ENCODE peak calls at places on chromosomes 5 and 9, in nine cellular contexts. I is tibial nerve, D is psoas muscle, N is testis, Z is fibroblast of lung, U is colonic mucosa, L is uterus, C is aorta, O is pancreas. B is an unnamed sample. For H3K36me3 and H3K27me3, the result is how much of the 10 kb centered on the place peaks cover.

GRCh38 chr5:172887735-172888134 is 53.7 kb downstream of the ERGIC1 start:
- DNase-seq in I (no peak), D (no peak), N (peak), Z (peak), U (no peak), L (peak), C (peak), O (no peak), B (no peak)

GRCh38 chr9:76401580-76402354 is 7.5 kb upstream of the RFK start:
- DNase-seq in I (no peak), D (no peak), N (no peak), Z (no peak), U (peak), L (no peak), C (no peak), O (no peak), B (no peak)

GRCh38 chr5:141511771-141512325 is 23.0 kb downstream of the PCDHGC5 start:
- DNase-seq in I (no peak), D (no peak), N (no peak), Z (no peak), U (no peak), L (no peak), C (no peak), O (no peak), B (no peak)

GRCh38 chr5:14914193-14914592 is 42.6 kb upstream of the ANKH start:
- DNase-seq in I (no peak), D (no peak), N (peak), Z (no peak), U (no peak), L (no peak), C (no peak), O (no peak), B (no peak)

GRCh38 chr5:59287361-59287760 is 606.2 kb downstream of the PDE4D start:
- DNase-seq in I (no peak), D (no peak), N (no peak), Z (no peak), U (peak), L (no peak), C (no peak), O (no peak), B (no peak)

GRCh38 chr9:129853614-129854013 is 18.4 kb downstream of the USP20 start:
- DNase-seq in I (no peak), D (no peak), N (no peak), Z (no peak), U (no peak), L (no peak), C (no peak), O (no peak), B (no peak)

GRCh38 chr9:125460883-125461475 is 199.4 kb downstream of the GAPVD1 start:
- DNase-seq in I (no peak), D (no peak), N (no peak), Z (peak), U (no peak), L (peak), C (no peak), O (no peak), B (no peak)

GRCh38 chr5:149724130-149724850 is 5.8 kb upstream of the PPARGC1B start:
- DNase-seq in I (no peak), D (no peak), N (no peak), Z (no peak), U (no peak), L (no peak), C (no peak), O (no peak), B (no peak)

GRCh38 chr9:13971910-13972655 is 341.9 kb downstream of the NFIB start:
- DNase-seq in I (no peak), D (no peak), N (no peak), Z (peak), U (no peak), L (no peak), C (no peak), O (no peak), B (no peak)

GRCh38 chr5:170235881-170236864 is 3.4 kb downstream of the C5orf58 start:
- DNase-seq in I (no peak), D (no peak), N (no peak), Z (no peak), U (no peak), L (no peak), C (no peak), O (no peak), B (no peak)

GRCh38 chr9:94167055-94167346 is 82.7 kb downstream of the PTPDC1 start:
- DNase-seq in I (no peak), D (no peak), N (no peak), Z (no peak), U (no peak), L (no peak), C (no peak), O (no peak), B (no peak)

GRCh38 chr5:159049844-159050318 is 49.8 kb downstream of the EBF1 start:
- DNase-seq in I (no peak), D (no peak), N (peak), Z (no peak), U (no peak), L (no peak), C (no peak), O (no peak), B (no peak)

GRCh38 chr5:157076558-157076957 is 17.6 kb upstream of the HAVCR1 start:
- DNase-seq in I (no peak), D (no peak), N (peak), Z (peak), U (no peak), L (no peak), C (no peak), O (no peak), B (no peak)

GRCh38 chr5:73157399-73158303 is 15.3 kb upstream of the TMEM174 start:
- DNase-seq in I (no peak), D (no peak), N (no peak), Z (no peak), U (no peak), L (no peak), C (no peak), O (no peak), B (no peak)

GRCh38 chr5:96651948-96652753 is 10.0 kb upstream of the CAST start:
- DNase-seq in I (no peak), D (no peak), N (no peak), Z (no peak), U (no peak), L (no peak), C (no peak), O (no peak), B (peak)

GRCh38 chr5:139141841-139142240 is 56.3 kb downstream of the SIL1 start:
- DNase-seq in I (no peak), D (peak), N (peak), Z (peak), U (peak), L (peak), C (peak), O (peak), B (no peak)

GRCh38 chr5:168946363-168946762 is 354.6 kb downstream of the SLIT3 start:
- DNase-seq in I (no peak), D (no peak), N (no peak), Z (no peak), U (no peak), L (no peak), C (no peak), O (no peak), B (peak)

GRCh38 chr5:91229031-91229623 is 154.0 kb downstream of the ARRDC3 start:
- DNase-seq in I (no peak), D (no peak), N (no peak), Z (no peak), U (no peak), L (no peak), C (no peak), O (no peak), B (no peak)

DNA sequence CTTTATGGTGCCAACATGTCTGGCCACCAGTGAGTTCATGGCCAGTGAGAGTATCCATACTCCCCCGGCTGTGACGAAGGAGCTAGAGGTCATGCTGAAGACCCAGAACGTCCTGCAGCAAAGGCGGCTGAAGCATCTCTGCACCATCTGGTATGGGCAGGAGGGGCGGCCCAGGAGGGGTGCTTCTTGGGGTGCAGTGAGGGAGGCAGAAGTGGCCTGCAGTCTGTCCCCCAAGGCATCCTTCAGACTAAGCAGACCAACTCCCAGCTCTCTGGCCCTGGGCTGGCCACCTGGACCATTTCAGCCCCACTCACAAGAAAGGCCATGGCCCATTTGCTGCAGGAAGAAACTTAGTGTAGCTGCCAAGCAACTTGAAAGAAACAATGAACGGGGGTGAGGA is 11.0 kb downstream of the CCDC180 start:
- DNase-seq in I (no peak), D (no peak), N (no peak), Z (no peak), U (no peak), L (no peak), C (no peak), O (no peak), B (peak)
- H3K36me3 ChIP-seq in I (under half), D (under half), N (under half), Z (under half), U (under half), L (under half), C (under half), O (under half), B (under half)

DNA sequence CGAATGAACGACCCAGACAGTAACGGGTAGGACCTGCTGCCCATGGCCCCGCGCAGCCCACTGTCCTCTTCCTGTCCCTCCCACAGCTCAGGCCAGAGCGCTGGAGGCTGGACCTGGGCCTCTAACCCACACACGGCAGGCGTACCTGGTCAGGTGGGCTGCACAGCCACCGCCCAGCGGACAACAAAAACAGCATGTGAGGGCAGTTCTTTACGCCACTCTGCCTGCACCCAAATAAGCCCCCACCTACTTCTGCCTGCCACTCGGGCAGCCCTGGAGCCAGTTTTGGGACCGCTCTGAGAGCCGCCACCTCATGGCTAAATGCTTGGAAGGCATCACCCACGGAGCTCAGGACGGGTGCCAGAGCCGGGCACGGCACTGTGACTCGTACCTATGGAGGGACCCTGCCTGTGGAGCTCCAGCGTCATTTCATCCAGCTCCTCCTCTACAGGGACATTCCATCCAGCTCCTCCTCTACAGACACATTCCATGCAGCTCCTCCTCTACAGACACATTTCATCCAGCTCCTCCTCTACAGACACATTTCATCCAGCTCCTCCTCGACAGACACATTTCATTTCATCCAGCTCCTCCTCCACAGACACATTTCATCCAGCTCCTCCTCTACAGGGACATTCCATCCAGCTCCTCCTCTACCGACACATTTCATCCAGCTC is 18.9 kb downstream of the CLPTM1L start:
- DNase-seq in I (no peak), D (no peak), N (peak), Z (no peak), U (no peak), L (no peak), C (peak), O (no peak), B (no peak)
- H3K4me3 ChIP-seq in I (no peak), D (no peak), N (no peak), Z (no peak), U (no peak), L (no peak), C (no peak), O (no peak), B (no peak)

DNA sequence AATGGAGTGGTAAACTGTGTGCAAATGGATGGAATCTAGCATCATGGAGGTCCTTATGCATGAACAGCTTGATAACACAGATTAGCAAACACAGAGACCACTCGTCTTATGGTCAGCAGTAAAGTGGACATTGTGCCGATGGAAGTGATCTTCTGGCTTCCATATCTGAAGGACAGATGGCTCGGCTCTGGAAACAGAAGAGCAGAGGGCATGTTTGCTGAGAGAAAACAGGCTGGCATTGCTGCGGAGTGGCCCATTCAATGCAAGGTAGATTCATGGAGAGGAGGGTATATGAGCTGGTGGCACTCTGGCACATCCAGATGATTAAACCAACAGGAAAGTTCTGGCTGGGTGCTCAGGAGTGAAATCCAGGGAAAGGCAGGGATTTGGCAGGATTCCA is 513.2 kb downstream of the DIRAS2 start:
- DNase-seq in I (no peak), D (no peak), N (no peak), Z (no peak), U (no peak), L (no peak), C (no peak), O (no peak), B (no peak)
- H3K27me3 ChIP-seq in I (under half), D (under half), N (under half), Z (under half), U (under half), L (under half), C (under half), O (under half), B (under half)

GRCh38 chr9:5825896-5826622 is 6.9 kb downstream of the ERMP1 start:
- DNase-seq in I (no peak), D (no peak), N (no peak), Z (no peak), U (no peak), L (no peak), C (no peak), O (no peak), B (no peak)
- H3K36me3 ChIP-seq in I (under half), D (half or more), N (under half), Z (under half), U (under half), L (under half), C (under half), O (under half), B (under half)

GRCh38 chr9:35519697-35520403 is 29.9 kb downstream of the RUSC2 start:
- DNase-seq in I (no peak), D (no peak), N (no peak), Z (peak), U (no peak), L (no peak), C (no peak), O (no peak), B (no peak)
- H3K4me3 ChIP-seq in I (no peak), D (peak), N (no peak), Z (no peak), U (no peak), L (no peak), C (no peak), O (no peak), B (no peak)

DNA sequence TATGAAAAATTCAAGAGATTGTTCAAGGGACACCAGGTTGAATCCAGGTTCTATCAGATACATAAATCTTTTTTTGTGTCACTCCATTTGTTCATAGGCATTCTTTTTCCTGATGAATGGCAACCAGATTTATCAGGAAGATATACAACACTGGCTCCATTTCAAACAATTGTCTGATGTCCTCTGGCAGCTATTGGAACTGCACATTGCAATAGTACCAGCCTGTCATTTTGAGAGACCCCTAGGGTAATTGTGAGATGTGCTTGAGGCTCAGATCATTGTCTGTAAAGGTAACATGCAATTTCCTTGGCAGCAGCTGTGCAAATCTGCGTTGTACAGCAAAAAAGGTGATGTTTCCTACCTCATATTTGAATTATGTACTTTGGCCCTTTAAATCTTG is 25.9 kb downstream of the KCTD16 start:
- DNase-seq in I (no peak), D (no peak), N (no peak), Z (no peak), U (no peak), L (no peak), C (no peak), O (no peak), B (no peak)
- H3K27me3 ChIP-seq in I (under half), D (under half), N (under half), Z (under half), U (under half), L (under half), C (under half), O (under half), B (under half)

GRCh38 chr5:1808466-1808865 is 7.3 kb downstream of the NDUFS6 start:
- DNase-seq in I (no peak), D (no peak), N (no peak), Z (peak), U (no peak), L (no peak), C (peak), O (no peak), B (no peak)
- H3K36me3 ChIP-seq in I (under half), D (half or more), N (under half), Z (under half), U (under half), L (under half), C (under half), O (under half), B (under half)